ENCODE peak calls at places on chromosomes 4 and X, in five cellular contexts. J, T, E, S and Q are unnamed samples.

GRCh38 chr4:169080970-169081369 is 70.9 kb upstream of the CBR4 start:
- DNase-seq in S (no peak), T (peak; percentile 42), J (no peak), E (no peak), Q (no peak)

GRCh38 chr4:20253272-20253798 is 1.6 kb downstream of the SLIT2 start:
- DNase-seq in E (no peak), T (no peak), J (no peak), S (no peak), Q (no peak)

GRCh38 chrX:111090458-111090857 is 5.5 kb upstream of the PAK3 start:
- DNase-seq in T (no peak), J (no peak), E (no peak), S (no peak), Q (no peak)

GRCh38 chrX:17242470-17242869 is 132.5 kb upstream of the NHS start:
- DNase-seq in J (peak; percentile 59), E (no peak), T (peak; percentile 39), S (peak; percentile 13), Q (peak; percentile 1)

GRCh38 chr4:64305565-64306254 is 103.5 kb downstream of the TECRL start:
- DNase-seq in J (no peak), E (no peak), S (no peak), T (no peak), Q (no peak)

GRCh38 chr4:141686146-141686775 is 49.9 kb downstream of the IL15 start:
- DNase-seq in J (no peak), E (no peak), T (no peak), S (no peak), Q (no peak)

GRCh38 chr4:184854673-184855072 is 28.9 kb upstream of the ACSL1 start:
- DNase-seq in T (no peak), J (no peak), E (no peak), S (no peak), Q (no peak)

GRCh38 chr4:25223770-25224375 is 10.0 kb upstream of the PI4K2B start:
- DNase-seq in E (no peak), T (no peak), J (no peak), S (no peak), Q (no peak)

GRCh38 chr4:185421366-185422124 is 4.2 kb downstream of the UFSP2 start:
- DNase-seq in E (no peak), J (no peak), T (no peak), S (no peak), Q (no peak)

GRCh38 chr4:159655547-159655946 is 552.7 kb downstream of the RAPGEF2 start:
- DNase-seq in T (no peak), E (no peak), S (no peak), J (no peak), Q (no peak)

GRCh38 chrX:151999813-152000212 is 25.3 kb upstream of the GABRE start:
- DNase-seq in S (no peak), T (no peak), J (no peak), E (no peak), Q (no peak)

GRCh38 chr4:20506827-20507226 is 193.4 kb upstream of the PACRGL start:
- DNase-seq in E (no peak), T (no peak), S (no peak), J (no peak), Q (no peak)

DNA sequence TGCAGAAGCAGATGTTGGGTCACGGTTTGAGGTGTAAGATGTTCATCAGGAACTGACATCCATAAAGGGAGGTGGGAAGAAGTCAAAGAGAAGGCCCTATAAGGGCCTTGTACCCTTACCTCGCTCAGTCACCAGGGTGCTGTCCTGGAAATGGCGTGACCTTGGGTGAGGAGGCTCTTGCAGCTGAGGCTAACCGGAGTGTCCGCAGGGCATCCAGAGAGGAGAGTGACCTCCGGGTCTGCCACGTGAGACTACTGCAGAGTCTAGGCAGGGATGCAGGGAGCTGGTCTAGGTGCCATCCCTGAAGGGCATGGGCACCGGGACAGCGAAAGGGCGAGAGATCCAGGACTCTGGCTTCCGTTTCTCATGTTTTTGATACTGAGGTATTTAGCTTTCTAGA is 28.7 kb upstream of the IRAK1 start:
- DNase-seq in S (no peak), T (no peak), J (no peak), E (no peak), Q (no peak)
- H3K27ac ChIP-seq in S (peak overlapping the region; percentile 39), T (no peak overlapping the region), J (peak overlapping the region; percentile 24), E (no peak overlapping the region), Q (no peak overlapping the region)

GRCh38 chr4:48343531-48343930 is 2.2 kb downstream of the SLAIN2 start:
- DNase-seq in J (no peak), E (no peak), S (no peak), T (no peak), Q (no peak)

GRCh38 chr4:48343035-48343434 is 1.7 kb downstream of the SLAIN2 start:
- DNase-seq in J (no peak), T (no peak), S (no peak), E (no peak), Q (no peak)

GRCh38 chr4:48340905-48341775 is at the start of gene SLAIN2:
- DNase-seq in S (peak; percentile 98), J (peak; percentile 98), T (peak; percentile 100), E (peak; percentile 97), Q (peak; percentile 97)

GRCh38 chr4:48341776-48342558 is 638 bp downstream of the SLAIN2 start:
- DNase-seq in T (peak; percentile 67), J (peak; percentile 60), E (peak; percentile 25), S (peak; percentile 13), Q (peak; percentile 4)

GRCh38 chr4:48342559-48342878 is 1.2 kb downstream of the SLAIN2 start:
- DNase-seq in S (no peak), T (no peak), J (no peak), E (peak; percentile 4), Q (no peak)
- H3K4me1 ChIP-seq in S (no peaks in the 10 kb centered on the region), T (no peaks in the 10 kb centered on the region), J (no peaks in the 10 kb centered on the region), E (peaks cover 14% of the 10 kb centered on the region), Q (peaks cover 49% of the 10 kb centered on the region)

DNA sequence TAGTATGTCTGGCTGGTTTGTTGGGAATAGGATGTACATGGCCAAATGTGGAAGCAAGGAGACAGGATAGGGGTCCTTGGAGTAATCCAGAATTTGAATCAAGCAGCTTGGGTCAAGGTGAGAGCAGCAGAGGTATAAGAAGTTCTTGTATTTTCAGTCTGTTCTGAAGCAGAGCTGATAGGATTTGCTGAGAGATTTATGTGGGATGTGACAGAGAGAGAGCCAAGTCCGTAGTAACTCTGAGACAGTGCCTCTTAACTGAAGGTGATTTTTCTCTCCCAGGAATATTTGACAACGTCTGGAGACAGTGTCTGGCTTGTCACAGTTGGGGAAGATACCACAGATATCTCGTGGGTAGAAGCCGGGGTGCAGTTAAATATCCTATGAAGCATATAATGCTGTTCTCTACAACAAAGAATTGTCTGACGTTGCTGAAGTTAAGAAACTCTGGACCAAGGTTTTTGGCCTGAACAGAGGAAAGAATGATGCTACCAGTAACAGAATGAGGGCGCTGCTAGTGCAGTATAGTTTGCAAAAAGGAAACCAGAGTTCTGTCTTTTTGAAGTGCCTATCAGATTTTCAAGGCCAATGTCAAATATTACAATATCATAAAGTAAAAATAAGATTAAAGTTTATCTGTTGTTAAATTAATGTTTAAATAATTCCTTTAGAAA is 184.0 kb downstream of the ARHGAP24 start:
- DNase-seq in E (no peak), T (no peak), J (no peak), S (no peak), Q (no peak)
- H3K27ac ChIP-seq in E (no peak overlapping the region), T (no peak overlapping the region), J (peak overlapping the region; percentile 11), S (peak overlapping the region; percentile 36), Q (no peak overlapping the region)

GRCh38 chr4:154010377-154010776 is 221.5 kb upstream of the SFRP2 start:
- DNase-seq in J (no peak), S (no peak), T (no peak), E (no peak), Q (no peak)
- H3K4me1 ChIP-seq in J (no peaks in the 10 kb centered on the region), S (no peaks in the 10 kb centered on the region), T (no peaks in the 10 kb centered on the region), E (no peaks in the 10 kb centered on the region), Q (peaks cover 8% of the 10 kb centered on the region)

DNA sequence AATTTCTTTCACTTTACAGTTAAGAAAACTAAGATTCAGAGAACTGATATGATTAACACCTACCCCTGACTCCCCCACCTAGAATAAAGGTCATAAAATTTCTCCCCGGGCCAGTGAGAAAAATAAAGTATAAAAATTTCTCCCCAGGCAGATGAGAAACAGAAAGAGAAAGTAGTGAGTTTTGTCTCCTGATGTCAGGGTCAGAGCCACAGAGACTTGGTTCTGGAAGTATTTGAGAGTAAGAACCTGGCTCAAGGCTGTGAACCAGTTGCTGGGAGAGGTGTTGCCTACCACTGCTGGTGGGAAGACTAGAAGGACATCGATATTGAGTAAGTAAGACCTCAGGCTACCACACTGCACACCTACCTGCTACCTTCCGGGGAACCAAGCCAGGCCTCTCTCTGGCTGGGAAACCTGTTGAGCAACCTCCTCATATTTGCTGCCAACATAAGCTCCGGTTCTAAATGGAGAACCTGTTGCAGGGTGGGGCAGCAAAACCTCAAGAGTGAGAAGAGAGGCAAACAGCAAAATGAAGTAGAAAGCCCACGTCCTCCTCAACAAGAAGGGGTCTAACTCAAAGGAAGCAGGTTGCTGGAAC is 104.2 kb upstream of the PUDP start:
- DNase-seq in S (no peak), E (no peak), J (no peak), T (peak; percentile 68), Q (no peak)
- H3K27ac ChIP-seq in S (no peak overlapping the region), E (no peak overlapping the region), J (no peak overlapping the region), T (peak overlapping the region; percentile 45), Q (no peak overlapping the region)

GRCh38 chr4:38765391-38765790 is 17.4 kb downstream of the TLR10 start:
- DNase-seq in E (no peak), T (no peak), S (no peak), J (no peak), Q (no peak)

GRCh38 chr4:38759790-38760122 is 23.0 kb downstream of the TLR10 start:
- DNase-seq in E (no peak), T (no peak), S (no peak), J (no peak), Q (no peak)

GRCh38 chr4:38764292-38764691 is 18.5 kb downstream of the TLR10 start:
- DNase-seq in E (no peak), J (no peak), T (no peak), S (no peak), Q (no peak)

GRCh38 chr4:38760915-38761314 is 21.9 kb downstream of the TLR10 start:
- DNase-seq in T (no peak), E (no peak), S (no peak), J (no peak), Q (no peak)

DNA sequence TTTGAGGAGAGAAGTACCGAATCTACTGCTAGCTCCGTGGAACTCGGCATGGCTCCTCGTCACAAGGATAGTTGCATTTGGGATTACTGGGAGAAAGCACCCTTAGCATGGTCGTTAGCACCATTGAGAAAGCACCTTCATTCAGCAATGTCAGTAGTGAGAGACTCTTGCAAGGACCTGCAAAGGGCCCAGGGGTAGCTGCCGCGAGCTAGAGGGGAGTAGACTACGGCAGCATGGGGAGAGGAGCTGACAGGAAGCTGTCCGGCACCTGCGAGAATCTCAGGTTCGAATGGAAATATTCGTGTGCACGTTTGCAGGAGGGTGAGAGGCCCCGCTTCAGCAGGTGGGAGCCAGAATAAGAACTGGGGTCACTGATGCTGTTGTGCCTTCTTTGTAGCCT is 20.2 kb downstream of the TLR10 start:
- DNase-seq in T (no peak), J (no peak), E (no peak), S (no peak), Q (no peak)
- H3K4me1 ChIP-seq in T (no peaks in the 10 kb centered on the region), J (no peaks in the 10 kb centered on the region), E (no peaks in the 10 kb centered on the region), S (no peaks in the 10 kb centered on the region), Q (no peaks in the 10 kb centered on the region)

GRCh38 chr4:76781698-76782595 is 116.0 kb downstream of the SOWAHB start:
- DNase-seq in E (no peak), J (no peak), T (no peak), S (no peak), Q (no peak)

GRCh38 chr4:76783836-76784235 is 114.1 kb downstream of the SOWAHB start:
- DNase-seq in S (no peak), T (no peak), E (no peak), J (no peak), Q (no peak)

GRCh38 chr4:76780781-76781697 is 116.9 kb downstream of the SOWAHB start:
- DNase-seq in T (no peak), E (no peak), J (no peak), S (no peak), Q (no peak)

GRCh38 chr4:76782837-76783236 is 115.1 kb downstream of the SOWAHB start:
- DNase-seq in T (no peak), S (no peak), E (no peak), J (no peak), Q (no peak)

GRCh38 chr4:76779740-76780459 is 118.0 kb downstream of the SOWAHB start:
- DNase-seq in T (no peak), J (no peak), E (no peak), S (no peak), Q (no peak)
- H3K27ac ChIP-seq in T (no peak overlapping the region), J (no peak overlapping the region), E (no peak overlapping the region), S (no peak overlapping the region), Q (no peak overlapping the region)